ENCODE peak calls at places on chromosomes 12 and 14, in four cellular contexts. Z is PC-9, O is GM23248, H is A549. X is an unnamed sample.

GRCh38 chr12:72209096-72209495 is 63.1 kb upstream of the TRHDE start:
- DNase-seq in O (no peak), H (no peak), Z (no peak), X (no peak)

GRCh38 chr14:104519721-104520120 is 59.8 kb upstream of the C14orf180 start:
- DNase-seq in O (no peak), H (no peak), Z (peak), X (no peak)

GRCh38 chr12:28378749-28379148 is 188.5 kb downstream of the CCDC91 start:
- DNase-seq in Z (no peak), O (peak), H (no peak), X (no peak)

GRCh38 chr12:41846718-41847117 is 298.0 kb downstream of the GXYLT1 start:
- DNase-seq in Z (no peak), H (no peak), O (no peak), X (no peak)

GRCh38 chr14:75563931-75564330 is 14.5 kb upstream of the FLVCR2 start:
- DNase-seq in Z (peak), H (no peak), O (no peak), X (no peak)

GRCh38 chr14:24389266-24389855 is 9.4 kb upstream of the NYNRIN start:
- DNase-seq in O (peak), H (no peak), Z (no peak), X (no peak)

GRCh38 chr12:92561543-92561899 is 141.3 kb upstream of the PLEKHG7 start:
- DNase-seq in H (no peak), O (peak), Z (no peak), X (no peak)

GRCh38 chr14:89654998-89655397 is 238.0 kb upstream of the FOXN3 start:
- DNase-seq in Z (no peak), O (no peak), H (no peak), X (no peak)

GRCh38 chr14:101070540-101071492 is 167.3 kb upstream of the RTL1 start:
- DNase-seq in H (no peak), O (no peak), Z (no peak), X (no peak)
- H3K4me3 ChIP-seq in H (no peak), O (no peak), Z (no peak), X (no peak)

DNA sequence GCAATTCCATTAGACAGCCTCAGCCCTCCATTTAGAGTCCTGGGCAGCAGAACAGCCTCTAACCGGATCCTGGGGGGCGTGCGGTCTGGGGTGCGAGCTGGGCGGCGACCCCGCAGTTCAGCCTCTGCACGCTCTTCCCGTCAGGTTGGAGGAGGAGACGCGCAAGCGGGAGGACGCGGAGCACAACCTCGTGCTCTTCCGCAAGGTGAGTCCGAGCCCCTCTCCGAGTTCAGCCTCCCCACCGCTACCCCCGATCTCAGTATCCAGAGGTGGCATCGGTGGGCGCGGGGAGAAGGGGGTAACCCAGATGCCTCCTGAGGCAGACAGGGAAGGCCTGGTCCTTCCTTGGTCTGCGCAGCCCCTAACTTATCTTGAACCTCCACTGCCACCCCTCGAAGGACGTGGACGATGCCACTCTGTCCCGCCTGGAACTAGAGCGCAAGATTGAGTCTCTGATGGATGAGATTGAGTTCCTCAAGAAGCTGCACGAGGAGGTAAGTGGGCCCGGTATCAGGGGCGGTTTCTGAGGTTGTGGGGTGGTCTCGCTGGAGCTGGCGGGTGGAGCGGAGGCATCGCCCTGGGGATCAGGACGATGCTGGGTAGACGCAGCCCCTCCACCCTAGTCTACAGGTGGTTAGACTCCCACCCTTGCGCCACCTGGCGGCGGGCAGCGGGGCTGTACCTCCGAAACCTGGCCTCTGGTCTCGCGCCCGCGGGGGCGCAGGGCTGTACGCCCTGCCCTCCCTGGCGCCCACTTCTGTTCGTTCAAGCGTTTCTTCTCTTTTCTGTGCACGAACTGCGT is 1.3 kb downstream of the PRPH start:
- DNase-seq in O (peak), Z (no peak), H (peak), X (no peak)
- H3K4me3 ChIP-seq in O (peak), Z (no peak), H (peak), X (peak)

GRCh38 chr14:29928342-29928640 is 644 bp upstream of the PRKD1 start:
- DNase-seq in O (peak), Z (no peak), H (no peak), X (no peak)

GRCh38 chr14:29926701-29927595 is 699 bp downstream of the PRKD1 start:
- DNase-seq in Z (no peak), O (peak), H (peak), X (no peak)

GRCh38 chr14:29926228-29926627 is 1.4 kb downstream of the PRKD1 start:
- DNase-seq in Z (no peak), O (peak), H (no peak), X (no peak)

GRCh38 chr14:29925736-29926135 is 1.9 kb downstream of the PRKD1 start:
- DNase-seq in O (peak), Z (no peak), H (no peak), X (no peak)

DNA sequence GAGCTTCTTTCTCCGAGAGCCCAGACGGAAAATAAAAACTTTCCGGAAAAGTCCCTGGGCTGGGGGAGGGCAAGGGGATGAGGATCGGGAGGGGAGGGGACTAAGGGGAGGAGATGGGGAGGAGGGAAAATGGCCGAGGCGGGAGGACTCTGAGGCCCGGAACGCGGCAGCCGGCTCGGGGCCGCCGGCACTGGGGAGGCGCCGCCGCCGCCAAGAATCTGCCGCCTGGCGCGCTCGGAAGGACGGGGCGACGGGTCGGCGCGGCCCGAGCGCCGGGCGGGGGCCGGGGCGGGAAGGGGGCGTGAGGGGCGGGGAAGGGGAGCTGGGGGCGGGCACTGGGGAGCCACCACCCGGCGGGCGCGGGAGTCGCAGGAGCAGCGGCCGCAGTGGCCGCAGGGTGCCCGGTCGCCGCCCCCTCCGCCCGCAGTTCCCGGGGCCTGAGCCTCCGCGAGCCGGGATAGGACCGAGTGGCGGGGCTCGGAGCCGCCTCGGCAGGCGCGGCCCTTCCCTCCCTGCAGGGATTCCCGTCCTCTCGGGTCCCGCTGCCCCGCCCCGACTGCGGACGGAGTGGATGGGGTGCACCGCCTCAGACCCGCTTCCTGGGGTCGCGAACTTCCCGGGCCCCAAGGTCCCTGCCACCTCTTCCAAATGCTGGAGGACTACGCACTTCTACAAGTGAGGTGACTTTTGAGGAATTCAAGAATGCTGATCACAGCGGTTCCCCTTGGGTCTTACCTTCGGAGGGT is at the start of gene PRKD1:
- DNase-seq in H (peak), O (peak), Z (no peak), X (no peak)
- H3K4me3 ChIP-seq in H (peak), O (peak), Z (peak), X (no peak)

DNA sequence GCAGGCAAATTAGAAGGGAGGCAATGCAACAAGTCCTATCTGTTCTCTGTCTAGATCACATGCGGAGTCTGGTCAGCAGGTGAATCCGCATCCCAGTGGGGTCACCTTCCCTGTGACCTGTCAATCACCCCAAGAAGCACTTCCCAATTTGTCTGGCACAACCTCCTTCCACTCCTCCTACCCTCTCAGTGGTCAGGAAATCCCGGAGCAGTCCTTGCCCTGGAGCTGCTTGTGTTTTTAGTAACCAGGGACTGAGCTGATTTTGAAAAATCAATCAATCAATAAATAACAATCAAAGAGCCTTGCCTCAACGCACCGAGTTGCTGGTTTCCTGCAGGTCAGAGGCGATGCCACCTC is 572 bp upstream of the ACSS3 start:
- DNase-seq in Z (no peak), O (no peak), H (no peak), X (no peak)
- H3K4me3 ChIP-seq in Z (peak), O (peak), H (peak), X (no peak)

DNA sequence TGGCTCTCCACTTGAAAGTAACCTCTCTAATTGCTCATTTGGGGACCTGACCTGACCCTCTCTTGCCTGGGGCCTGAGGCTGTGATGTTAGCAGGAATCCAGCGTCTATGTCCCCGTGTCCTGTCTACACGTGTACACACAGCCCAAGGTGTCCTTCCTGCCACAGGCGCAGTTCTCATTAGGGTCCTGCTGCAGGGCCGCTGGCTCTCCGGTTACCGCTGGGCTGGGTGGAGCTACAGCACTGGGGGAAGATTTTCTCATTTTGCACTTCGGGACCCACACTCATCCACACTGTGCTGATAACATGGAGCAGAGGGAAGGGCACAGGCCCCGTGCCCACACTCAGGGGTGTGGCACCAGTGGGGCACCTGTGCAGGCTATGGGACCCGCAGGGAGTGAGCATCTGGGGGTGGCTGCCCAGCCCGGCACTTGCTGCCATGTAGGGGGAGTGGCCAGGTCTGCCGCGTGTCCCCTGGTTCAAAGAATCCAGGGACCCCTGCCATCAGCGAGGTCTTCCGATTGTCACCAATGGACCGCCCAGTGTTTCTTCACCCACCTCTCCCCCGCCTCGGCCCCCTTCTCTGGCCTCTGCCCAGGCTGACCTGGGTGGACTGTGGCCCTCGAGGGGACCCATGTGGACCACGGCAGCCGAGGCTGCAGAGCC is 98.7 kb upstream of the SFSWAP start:
- DNase-seq in Z (peak), H (no peak), O (no peak), X (no peak)
- H3K4me3 ChIP-seq in Z (no peak), H (no peak), O (no peak), X (no peak)

DNA sequence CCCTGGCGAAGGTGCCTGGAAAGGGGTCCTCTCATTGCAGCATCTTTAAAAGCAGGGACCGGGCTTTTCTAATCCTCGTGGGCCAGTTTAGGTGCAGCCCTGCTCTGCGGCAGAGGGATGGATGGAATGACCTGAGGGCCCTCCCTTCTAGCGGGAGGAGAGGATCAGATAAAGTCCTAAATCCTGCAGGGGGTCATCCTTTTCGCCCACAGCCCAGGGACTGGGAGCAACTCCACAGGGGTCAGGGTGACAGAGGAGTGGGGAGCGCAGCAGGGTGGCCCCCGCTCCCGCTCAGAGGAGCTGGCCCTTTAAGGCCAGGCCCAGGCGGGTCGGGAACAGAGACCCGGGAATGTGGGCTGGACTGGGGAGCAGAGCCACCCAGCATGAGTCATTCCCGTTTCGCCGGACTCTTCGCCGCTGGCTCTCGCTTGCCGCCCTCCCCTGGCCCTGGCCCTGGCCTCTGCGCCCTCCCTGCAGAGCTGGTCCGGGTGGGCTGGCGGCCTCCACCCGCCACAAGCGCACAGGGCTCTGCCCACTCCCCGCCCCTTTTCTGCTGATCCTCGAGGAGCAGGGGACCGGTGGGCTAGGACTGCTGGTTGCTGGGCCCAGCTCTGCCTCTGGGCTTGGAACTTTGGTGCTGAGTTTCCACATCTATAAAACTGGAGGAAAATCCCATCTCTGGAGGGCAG is 92.9 kb downstream of the NINJ2 start:
- DNase-seq in O (peak), H (peak), Z (peak), X (no peak)
- H3K4me3 ChIP-seq in O (peak), H (peak), Z (peak), X (peak)

DNA sequence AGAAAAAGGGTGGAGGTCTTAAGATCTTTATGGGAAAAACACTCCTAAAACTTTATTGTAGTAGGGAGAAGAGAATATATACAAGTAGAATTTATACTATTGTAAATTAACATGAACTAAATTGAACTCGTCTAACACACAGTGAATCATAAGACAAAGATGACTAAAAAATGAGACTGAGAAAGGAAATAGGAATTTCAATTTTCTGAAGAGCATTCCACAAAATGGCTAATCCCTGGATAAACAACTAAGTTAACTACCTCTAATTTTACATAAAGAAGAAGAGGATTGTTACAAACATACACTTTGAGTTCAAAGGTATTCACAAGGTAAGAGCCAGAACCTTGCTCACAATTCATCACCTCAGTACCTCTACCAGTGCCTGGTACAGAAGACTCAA is 2.0 kb downstream of the MAP4K5 start:
- DNase-seq in H (no peak), O (peak), Z (peak), X (no peak)
- H3K4me3 ChIP-seq in H (peak), O (peak), Z (peak), X (no peak)

DNA sequence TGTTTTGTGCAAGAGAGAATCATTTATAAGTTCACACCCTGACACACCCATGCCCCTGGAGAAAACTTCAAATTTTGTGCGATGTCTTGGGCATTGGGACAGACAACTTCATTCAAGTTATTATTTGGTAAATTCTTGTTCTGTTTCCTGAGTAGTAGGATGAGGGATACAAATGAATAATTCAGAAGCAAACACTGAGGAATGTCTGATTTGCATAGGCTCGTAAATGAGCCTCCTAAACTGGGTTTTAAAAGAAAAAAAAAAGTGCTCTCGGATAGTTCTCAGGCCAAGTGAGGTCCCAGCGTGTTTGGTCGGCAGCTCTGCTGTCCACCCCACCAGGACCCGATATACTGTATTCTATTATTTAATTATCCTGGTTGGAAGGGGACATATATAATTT is 134.7 kb upstream of the CPM start:
- DNase-seq in Z (no peak), O (no peak), H (no peak), X (no peak)
- H3K4me3 ChIP-seq in Z (no peak), O (no peak), H (no peak), X (no peak)

DNA sequence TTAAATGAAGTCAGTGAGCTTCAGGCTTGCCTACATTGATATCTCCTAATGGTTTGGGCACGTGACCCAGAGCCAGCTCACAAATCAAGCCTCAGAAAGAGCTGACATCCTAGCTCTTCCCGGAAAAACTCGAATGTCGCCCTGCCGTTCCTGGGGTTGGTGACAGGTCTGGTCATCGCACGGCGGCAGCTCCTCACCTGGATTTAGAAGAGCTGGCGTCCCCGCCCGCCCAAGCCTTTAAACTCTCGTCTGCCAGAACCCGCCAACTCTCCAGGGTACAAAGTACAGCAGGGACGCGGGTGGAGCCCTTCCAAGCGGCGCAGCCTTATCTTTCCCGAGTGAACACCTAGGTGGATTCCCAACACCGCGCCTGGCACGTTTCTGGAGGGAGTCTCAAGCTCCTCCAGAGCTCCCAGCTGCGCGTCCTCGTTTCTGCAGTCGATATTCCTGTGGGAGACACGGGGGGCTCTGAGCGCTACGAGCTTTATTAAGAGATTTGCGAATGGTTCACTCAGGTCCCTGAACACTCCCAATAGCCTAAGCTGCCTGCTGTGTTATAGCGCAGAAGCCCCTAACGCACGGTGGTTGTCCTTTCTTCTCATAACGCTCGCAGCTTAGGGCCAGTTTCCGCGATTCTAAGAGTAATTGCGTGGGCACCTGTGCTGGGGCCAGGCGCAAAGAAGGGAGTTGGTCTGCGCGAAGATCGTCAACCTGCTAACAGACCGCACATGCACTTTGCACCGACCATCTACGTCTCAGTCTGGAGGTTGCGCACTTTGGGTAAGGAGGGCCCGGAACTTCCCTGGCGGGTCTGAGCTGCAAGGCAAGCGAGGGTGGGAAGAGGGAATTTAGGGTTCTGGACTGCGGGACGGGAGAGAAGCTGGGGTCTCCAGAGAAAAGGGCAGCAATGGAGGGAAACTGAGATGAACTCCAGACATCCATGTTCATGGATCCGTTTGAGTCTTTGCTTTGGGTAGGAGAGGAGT is at the start of gene SSTR1:
- DNase-seq in O (peak), Z (no peak), H (no peak), X (no peak)
- H3K4me3 ChIP-seq in O (peak), Z (peak), H (no peak), X (no peak)

GRCh38 chr12:57162541-57163125 is 15.2 kb upstream of the LRP1-AS start:
- DNase-seq in Z (no peak), H (no peak), O (no peak), X (no peak)
- H3K4me3 ChIP-seq in Z (no peak), H (no peak), O (no peak), X (no peak)

X was measured in GM12864.